ENCODE peak calls at places on chromosomes 2 and 18, in four cellular contexts. C is GM12864, O is cardiac muscle cell, A is HFFc6. R is an unnamed sample.

GRCh38 chr2:98634406-98635092 is 26.2 kb downstream of the UNC50 start:
- DNase-seq in C (no peak), O (no peak), A (no peak), R (no peak)

GRCh38 chr2:42105330-42106256 is 57.8 kb downstream of the PKDCC start:
- DNase-seq in C (peak), O (no peak), A (no peak), R (no peak)

GRCh38 chr2:221635949-221636348 is 63.8 kb upstream of the EPHA4 start:
- DNase-seq in C (no peak), O (no peak), A (no peak), R (no peak)

GRCh38 chr18:37913051-37913450 is 347.5 kb upstream of the CELF4 start:
- DNase-seq in C (no peak), O (no peak), A (no peak), R (no peak)

GRCh38 chr18:36592282-36592681 is 236.5 kb downstream of the TPGS2 start:
- DNase-seq in C (no peak), O (no peak), A (no peak), R (no peak)

GRCh38 chr18:34801769-34802168 is 91.7 kb downstream of the DTNA start:
- DNase-seq in C (no peak), O (peak), A (peak), R (no peak)

GRCh38 chr2:54336136-54336976 is 80.3 kb upstream of the TSPYL6 start:
- DNase-seq in C (no peak), O (peak), A (peak), R (no peak)

GRCh38 chr2:24164416-24164973 is 10.4 kb upstream of the FAM228A start:
- DNase-seq in C (peak), O (peak), A (peak), R (peak)

GRCh38 chr2:10534514-10535250 is 86.6 kb upstream of the ODC1 start:
- DNase-seq in C (no peak), O (no peak), A (peak), R (no peak)

GRCh38 chr18:44682871-44683221 is 2.2 kb downstream of the SETBP1 start:
- DNase-seq in C (no peak), O (no peak), A (no peak), R (no peak)

GRCh38 chr18:60649816-60650215 is 277.2 kb upstream of the MC4R start:
- DNase-seq in C (no peak), O (no peak), A (no peak), R (no peak)

GRCh38 chr2:232230557-232230956 is 148.0 kb upstream of the ALPP start:
- DNase-seq in C (no peak), O (peak), A (peak), R (peak)

GRCh38 chr2:157692768-157693167 is 64.1 kb upstream of the ACVR1C start:
- DNase-seq in C (no peak), O (peak), A (peak), R (no peak)

GRCh38 chr2:215882689-215883088 is 130.7 kb downstream of the MREG start:
- DNase-seq in C (no peak), O (no peak), A (peak), R (no peak)

GRCh38 chr2:240371461-240372000 is 63.9 kb upstream of the GPC1 start:
- DNase-seq in C (no peak), O (no peak), A (no peak), R (no peak)

GRCh38 chr2:44844651-44845270 is 96.7 kb upstream of the SIX3 start:
- DNase-seq in C (no peak), O (no peak), A (no peak), R (no peak)

GRCh38 chr18:36412778-36413177 is 115.3 kb downstream of the FHOD3 start:
- DNase-seq in C (no peak), O (peak), A (peak), R (no peak)

GRCh38 chr2:216023055-216023648 is 9.8 kb upstream of the MREG start:
- DNase-seq in C (no peak), O (peak), A (peak), R (peak)

GRCh38 chr18:41871229-41872000 is 83.6 kb upstream of the PIK3C3 start:
- DNase-seq in C (no peak), O (no peak), A (no peak), R (no peak)

GRCh38 chr2:218812861-218813260 is 18.7 kb downstream of the PRKAG3 start:
- DNase-seq in C (no peak), O (no peak), A (no peak), R (no peak)

GRCh38 chr2:215429424-215429823 is 6.4 kb downstream of the FN1 start:
- DNase-seq in C (no peak), O (peak), A (no peak), R (no peak)

GRCh38 chr2:207825958-207826330 is 56.2 kb upstream of the FZD5 start:
- DNase-seq in C (no peak), O (no peak), A (no peak), R (no peak)

GRCh38 chr18:7021994-7022840 is 95.4 kb downstream of the LAMA1 start:
- DNase-seq in C (no peak), O (peak), A (peak), R (no peak)

GRCh38 chr18:7754725-7755181 is 187.6 kb downstream of the PTPRM start:
- DNase-seq in C (no peak), O (peak), A (no peak), R (no peak)

GRCh38 chr18:48819276-48819675 is 131.5 kb downstream of the SMAD7 start:
- DNase-seq in C (no peak), O (no peak), A (no peak), R (no peak)

GRCh38 chr2:132400169-132400900 is 16.3 kb upstream of the GPR39 start:
- DNase-seq in C (no peak), O (peak), A (peak), R (no peak)

GRCh38 chr2:54122171-54122935 is 6.9 kb downstream of the ACYP2 start:
- DNase-seq in C (no peak), O (no peak), A (no peak), R (no peak)

GRCh38 chr2:215812966-215813365 is 200.4 kb downstream of the MREG start:
- DNase-seq in C (no peak), O (peak), A (peak), R (no peak)

GRCh38 chr2:122831644-122832043 is 1076.2 kb downstream of the TSN start:
- DNase-seq in C (no peak), O (peak), A (no peak), R (no peak)

GRCh38 chr2:168404764-168405163 is 51.3 kb upstream of the CERS6 start:
- DNase-seq in C (no peak), O (no peak), A (no peak), R (no peak)

GRCh38 chr18:46067431-46068007 is 4.5 kb downstream of the PSTPIP2 start:
- DNase-seq in C (peak), O (peak), A (peak), R (no peak)

DNA sequence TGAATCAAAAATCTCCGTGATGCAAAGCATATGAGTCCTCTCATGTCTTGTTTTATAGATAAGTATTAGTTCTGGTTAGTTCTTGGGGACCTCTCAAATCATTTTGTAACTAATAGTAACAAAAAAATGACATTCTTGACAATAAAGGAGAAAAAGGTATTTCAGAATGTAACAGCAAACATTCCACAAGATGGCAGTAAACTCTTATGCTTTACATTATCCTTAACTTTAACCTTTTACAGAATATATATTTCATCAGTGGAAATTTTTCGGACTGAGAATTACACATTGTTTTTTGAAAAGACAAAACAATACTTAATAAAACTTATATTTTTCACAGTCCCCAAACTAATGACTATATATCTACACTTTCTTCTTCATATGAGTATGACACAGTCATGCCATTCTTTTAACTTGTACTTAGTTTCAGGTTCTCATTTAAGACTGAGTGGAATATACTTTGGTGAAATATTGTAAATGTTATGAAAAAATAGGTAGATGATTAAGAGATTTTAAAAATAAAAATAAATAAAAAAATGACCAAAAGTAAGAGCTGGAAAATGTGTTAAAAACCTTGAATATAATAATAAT is 142.9 kb upstream of the NXPH2 start:
- DNase-seq in C (no peak), O (peak), A (no peak), R (no peak)
- TF ChIP-seq CTCF in C (peak), O (peak), A (peak), R (peak)

GRCh38 chr2:118810766-118811165 is 36.7 kb downstream of the EN1 start:
- DNase-seq in C (no peak), O (no peak), A (no peak), R (no peak)

GRCh38 chr2:118814368-118814767 is 33.1 kb downstream of the EN1 start:
- DNase-seq in C (no peak), O (no peak), A (no peak), R (no peak)

GRCh38 chr2:118813601-118814000 is 33.8 kb downstream of the EN1 start:
- DNase-seq in C (no peak), O (no peak), A (no peak), R (no peak)

GRCh38 chr2:118811514-118811913 is 35.9 kb downstream of the EN1 start:
- DNase-seq in C (no peak), O (no peak), A (no peak), R (no peak)

DNA sequence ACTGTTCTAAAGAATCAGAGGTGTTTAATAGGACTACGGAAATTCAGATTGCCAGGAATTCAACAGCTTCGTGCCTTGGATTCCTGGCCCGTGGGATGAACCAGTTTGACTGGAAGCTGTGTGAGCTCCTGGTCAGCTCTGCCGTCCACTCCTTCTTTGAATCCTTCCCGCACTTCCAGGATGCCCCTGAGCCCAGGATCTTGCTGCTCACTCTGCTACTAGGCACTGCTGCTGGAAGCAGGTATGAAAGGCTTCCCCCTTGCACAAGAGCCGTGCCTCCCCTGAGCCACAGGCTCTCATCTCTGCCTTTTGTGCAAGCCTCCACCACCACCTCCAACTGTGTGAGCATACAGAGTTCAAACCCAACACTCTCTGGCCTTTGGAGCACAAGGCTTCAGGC is 34.9 kb downstream of the EN1 start:
- DNase-seq in C (no peak), O (no peak), A (no peak), R (no peak)
- TF ChIP-seq CTCF in C (no peak), O (no peak), A (no peak), R (no peak)

DNA sequence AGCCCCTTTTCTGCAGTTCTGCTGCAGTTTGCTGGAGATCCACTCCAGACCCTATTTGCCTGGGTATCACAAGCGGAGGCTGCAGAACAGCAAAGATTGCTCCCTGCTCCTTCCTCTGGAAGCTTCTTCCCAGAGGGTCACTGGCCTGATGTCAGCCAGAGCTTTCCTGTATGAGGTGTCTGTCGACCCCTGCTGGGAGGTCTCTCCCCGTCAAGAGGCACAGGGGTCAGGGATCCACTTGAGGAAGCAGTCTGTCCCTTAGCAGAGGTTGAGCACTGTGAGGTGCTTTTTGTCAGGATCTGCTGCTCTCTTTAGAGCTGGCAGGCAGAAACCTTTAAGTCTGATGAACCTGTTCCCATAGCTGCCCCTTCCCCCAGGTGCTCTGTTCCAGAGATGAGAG is 42.0 kb upstream of the MYL1 start:
- DNase-seq in C (no peak), O (no peak), A (no peak), R (no peak)
- TF ChIP-seq CTCF in C (no peak), O (no peak), A (no peak), R (no peak)

GRCh38 chr18:22557160-22557941 is 139.6 kb upstream of the CTAGE1 start:
- DNase-seq in C (no peak), O (peak), A (no peak), R (no peak)

GRCh38 chr18:22560283-22560627 is 142.5 kb upstream of the CTAGE1 start:
- DNase-seq in C (no peak), O (no peak), A (no peak), R (no peak)

GRCh38 chr18:22558945-22559385 is 141.2 kb upstream of the CTAGE1 start:
- DNase-seq in C (no peak), O (peak), A (no peak), R (peak)

GRCh38 chr18:22560797-22561196 is 143.1 kb upstream of the CTAGE1 start:
- DNase-seq in C (no peak), O (no peak), A (no peak), R (no peak)

DNA sequence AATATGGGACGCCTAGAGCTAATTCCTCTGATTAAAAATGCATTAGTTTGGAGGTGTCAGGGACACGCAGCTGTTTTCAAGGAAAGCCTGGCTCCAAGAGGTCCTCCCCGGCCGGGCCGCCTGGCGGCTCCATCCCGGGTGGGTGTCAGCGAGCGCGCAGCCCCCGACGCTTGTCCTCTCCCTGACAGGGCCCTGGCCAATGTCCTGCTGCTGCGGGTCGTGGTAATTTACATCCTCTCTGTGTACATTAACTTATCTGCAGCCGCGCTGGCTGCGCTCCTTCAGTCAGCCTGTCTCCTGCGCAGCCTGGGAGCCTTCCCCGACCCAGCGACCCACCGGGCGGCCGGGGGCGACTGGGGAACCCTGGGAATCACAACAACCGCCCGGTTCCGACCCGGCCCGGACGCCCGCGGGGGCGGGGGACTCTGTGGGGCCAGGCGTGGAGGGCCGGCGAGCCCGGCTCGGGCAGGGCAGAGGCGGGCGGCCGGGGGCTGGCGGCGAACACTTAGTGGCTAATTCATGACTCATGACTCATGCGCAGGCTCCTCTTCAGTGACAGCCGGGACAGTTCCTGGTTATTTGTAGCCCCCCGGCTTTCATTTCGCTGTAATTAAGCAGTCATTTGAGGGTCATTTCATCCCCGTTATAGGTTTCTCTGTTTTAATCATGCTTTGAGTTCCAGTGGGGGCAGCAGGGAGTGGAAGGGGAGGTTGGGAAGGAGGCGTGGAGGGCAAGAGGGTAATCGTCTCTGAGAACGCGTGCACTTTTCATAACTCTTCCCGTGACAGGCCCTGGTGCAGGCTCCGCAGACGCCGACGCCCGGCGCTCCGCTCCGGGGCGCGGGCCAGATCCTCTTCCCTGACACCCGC is 141.9 kb upstream of the CTAGE1 start:
- DNase-seq in C (no peak), O (peak), A (no peak), R (peak)
- TF ChIP-seq CTCF in C (no peak), O (peak), A (peak), R (peak)

DNA sequence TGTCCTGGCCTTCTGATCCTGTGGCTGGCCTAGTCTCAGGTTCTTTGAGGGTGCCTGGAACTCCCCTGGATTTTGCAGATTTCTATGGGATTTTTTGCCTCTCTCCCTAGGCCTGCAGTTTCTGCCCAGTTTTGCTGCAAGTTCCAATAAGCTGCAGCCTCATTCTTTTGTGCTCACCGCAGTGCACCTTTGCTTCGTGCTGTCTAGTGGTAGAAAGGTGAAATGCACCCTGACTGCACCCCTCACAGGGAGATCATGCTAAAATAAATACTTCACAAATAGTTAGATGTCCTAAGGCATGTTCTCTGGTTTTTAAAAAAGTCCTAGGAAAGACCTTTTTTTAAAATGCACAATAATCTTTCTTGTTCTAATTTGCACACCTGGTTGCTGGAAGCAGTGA is 72.5 kb downstream of the GNAL start:
- DNase-seq in C (no peak), O (no peak), A (no peak), R (no peak)
- TF ChIP-seq CTCF in C (peak), O (no peak), A (peak), R (peak)

GRCh38 chr18:21509062-21509461 is 91.4 kb downstream of the ESCO1 start:
- DNase-seq in C (no peak), O (no peak), A (no peak), R (no peak)
- TF ChIP-seq CTCF in C (no peak), O (no peak), A (peak), R (no peak)

DNA sequence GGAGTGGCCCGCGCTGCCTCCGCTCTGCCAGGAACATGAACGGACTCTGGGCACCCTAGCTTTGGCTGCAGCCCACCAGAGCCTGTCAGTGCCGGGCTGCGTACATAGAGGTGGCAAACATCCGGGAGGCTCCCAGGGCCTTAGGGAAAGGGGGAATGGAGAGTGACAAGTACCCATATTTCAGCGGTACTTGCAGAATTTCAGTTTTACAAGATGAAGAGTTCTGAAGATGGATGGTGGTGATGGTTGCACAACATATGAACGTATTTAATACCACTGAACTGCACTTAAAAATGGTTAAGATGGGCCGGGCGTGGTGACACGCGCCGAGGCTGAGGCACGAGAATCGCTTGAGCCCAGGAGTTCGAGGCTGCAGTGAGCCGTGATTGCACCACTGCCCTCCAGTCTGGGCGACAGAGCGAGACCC is 873 bp downstream of the MTHFD2 start:
- DNase-seq in C (no peak), O (no peak), A (no peak), R (no peak)
- TF ChIP-seq CTCF in C (no peak), O (no peak), A (peak), R (no peak)

GRCh38 chr18:50279752-50280151 is 1.6 kb downstream of the MBD1 start:
- DNase-seq in C (no peak), O (no peak), A (no peak), R (no peak)

GRCh38 chr18:50280707-50281294 is 522 bp downstream of the MBD1 start:
- DNase-seq in C (no peak), O (no peak), A (no peak), R (no peak)

GRCh38 chr18:50281972-50282520 is 723 bp upstream of the MBD1 start:
- DNase-seq in C (no peak), O (no peak), A (no peak), R (no peak)

GRCh38 chr18:50282521-50283335 is 1.4 kb upstream of the MBD1 start:
- DNase-seq in C (no peak), O (no peak), A (no peak), R (no peak)

GRCh38 chr18:50281295-50281971 is at the start of gene MBD1:
- DNase-seq in C (peak), O (peak), A (peak), R (peak)
- TF ChIP-seq CTCF in C (peak), O (peak), A (peak), R (no peak)

DNA sequence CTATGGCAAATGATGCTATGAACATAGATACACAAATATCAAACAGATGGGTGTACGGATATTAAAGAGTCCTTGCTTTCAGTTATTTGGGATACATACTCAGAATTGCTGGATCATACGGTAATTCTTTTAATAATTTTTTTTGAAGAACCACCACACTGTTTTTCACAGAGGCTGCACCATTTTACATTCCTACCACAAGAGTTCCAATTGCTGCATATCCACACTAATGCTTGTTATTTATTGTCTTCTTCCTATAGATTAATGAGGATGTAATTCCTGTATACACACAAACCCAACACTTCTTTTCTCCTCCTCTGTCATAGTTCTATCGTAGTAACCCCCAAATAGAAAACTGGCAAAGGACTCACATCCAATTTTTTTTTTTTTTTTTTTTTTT is 21.7 kb downstream of the CD302 start:
- DNase-seq in C (no peak), O (no peak), A (no peak), R (no peak)
- TF ChIP-seq CTCF in C (no peak), O (peak), A (peak), R (peak)